ENCODE peak calls at places on chromosomes 3 and 15, in ten cellular contexts. One of them, this sample, is unnamed.

GRCh38 chr15:57545995-57546394 is 45.7 kb upstream of the MYZAP start:
- DNase-seq in upper lobe of left lung: no peak
- DNase-seq in A549: no peak
- DNase-seq in sigmoid colon: no peak
- DNase-seq in HepG2: no peak
- DNase-seq in stomach: no peak
- DNase-seq in suprapubic skin: no peak
- DNase-seq in transverse colon: no peak
- DNase-seq in SK-N-SH: no peak
- DNase-seq in ovary: no peak
- DNase-seq in this sample: no peak

GRCh38 chr3:9590282-9590791 is 36.7 kb upstream of the LHFPL4 start:
- DNase-seq in SK-N-SH: no peak
- DNase-seq in sigmoid colon: no peak
- DNase-seq in ovary: no peak
- DNase-seq in stomach: no peak
- DNase-seq in A549: no peak
- DNase-seq in upper lobe of left lung: no peak
- DNase-seq in suprapubic skin: no peak
- DNase-seq in transverse colon: no peak
- DNase-seq in HepG2: no peak
- DNase-seq in this sample: no peak

GRCh38 chr3:178982138-178982537 is 89.5 kb downstream of the ZMAT3 start:
- DNase-seq in stomach: no peak
- DNase-seq in sigmoid colon: no peak
- DNase-seq in ovary: no peak
- DNase-seq in HepG2: no peak
- DNase-seq in transverse colon: no peak
- DNase-seq in suprapubic skin: no peak
- DNase-seq in A549: no peak
- DNase-seq in upper lobe of left lung: no peak
- DNase-seq in SK-N-SH: no peak
- DNase-seq in this sample: no peak

GRCh38 chr3:5690904-5691532 is 503.5 kb downstream of the EDEM1 start:
- DNase-seq in A549: no peak
- DNase-seq in HepG2: no peak
- DNase-seq in SK-N-SH: no peak
- DNase-seq in transverse colon: no peak
- DNase-seq in ovary: no peak
- DNase-seq in suprapubic skin: no peak
- DNase-seq in upper lobe of left lung: no peak
- DNase-seq in stomach: no peak
- DNase-seq in sigmoid colon: no peak
- DNase-seq in this sample: no peak

GRCh38 chr3:8596706-8597514 is 47.7 kb downstream of the SSUH2 start:
- DNase-seq in SK-N-SH: no peak
- DNase-seq in upper lobe of left lung: no peak
- DNase-seq in HepG2: no peak
- DNase-seq in stomach: no peak
- DNase-seq in suprapubic skin: no peak
- DNase-seq in A549: no peak
- DNase-seq in sigmoid colon: no peak
- DNase-seq in transverse colon: no peak
- DNase-seq in ovary: no peak
- DNase-seq in this sample: no peak

GRCh38 chr3:36175113-36175812 is 205.0 kb upstream of the STAC start:
- DNase-seq in ovary: no peak
- DNase-seq in transverse colon: no peak
- DNase-seq in sigmoid colon: no peak
- DNase-seq in suprapubic skin: no peak
- DNase-seq in upper lobe of left lung: no peak
- DNase-seq in stomach: no peak
- DNase-seq in SK-N-SH: no peak
- DNase-seq in HepG2: no peak
- DNase-seq in A549: no peak
- DNase-seq in this sample: no peak

GRCh38 chr15:97903560-97904195 is 56.8 kb upstream of the ARRDC4 start:
- DNase-seq in upper lobe of left lung: no peak
- DNase-seq in transverse colon: no peak
- DNase-seq in stomach: no peak
- DNase-seq in ovary: no peak
- DNase-seq in suprapubic skin: no peak
- DNase-seq in HepG2: no peak
- DNase-seq in sigmoid colon: no peak
- DNase-seq in A549: no peak
- DNase-seq in SK-N-SH: no peak
- DNase-seq in this sample: no peak

GRCh38 chr3:172557515-172558220 is 34.4 kb upstream of the TNFSF10 start:
- DNase-seq in HepG2: peak; percentile 38
- DNase-seq in upper lobe of left lung: no peak
- DNase-seq in A549: no peak
- DNase-seq in SK-N-SH: no peak
- DNase-seq in sigmoid colon: no peak
- DNase-seq in suprapubic skin: no peak
- DNase-seq in stomach: no peak
- DNase-seq in transverse colon: no peak
- DNase-seq in ovary: no peak
- DNase-seq in this sample: no peak

GRCh38 chr3:47910777-47911440 is 105.3 kb downstream of the MAP4 start:
- DNase-seq in ovary: no peak
- DNase-seq in transverse colon: no peak
- DNase-seq in SK-N-SH: peak; percentile 16
- DNase-seq in sigmoid colon: no peak
- DNase-seq in upper lobe of left lung: no peak
- DNase-seq in HepG2: peak; percentile 14
- DNase-seq in stomach: no peak
- DNase-seq in A549: peak; percentile 15
- DNase-seq in suprapubic skin: no peak
- DNase-seq in this sample: no peak

GRCh38 chr3:108131105-108131794 is 40.4 kb upstream of the CD47 start:
- DNase-seq in ovary: no peak
- DNase-seq in transverse colon: no peak
- DNase-seq in sigmoid colon: no peak
- DNase-seq in stomach: no peak
- DNase-seq in upper lobe of left lung: no peak
- DNase-seq in A549: no peak
- DNase-seq in suprapubic skin: no peak
- DNase-seq in SK-N-SH: no peak
- DNase-seq in HepG2: no peak
- DNase-seq in this sample: no peak

GRCh38 chr15:76553564-76553963 is 217.0 kb downstream of the ISL2 start:
- DNase-seq in stomach: no peak
- DNase-seq in transverse colon: no peak
- DNase-seq in A549: no peak
- DNase-seq in upper lobe of left lung: no peak
- DNase-seq in suprapubic skin: no peak
- DNase-seq in HepG2: no peak
- DNase-seq in sigmoid colon: no peak
- DNase-seq in ovary: no peak
- DNase-seq in SK-N-SH: no peak
- DNase-seq in this sample: no peak

GRCh38 chr3:52671676-52672075 is 14.0 kb downstream of the PBRM1 start:
- DNase-seq in suprapubic skin: no peak
- DNase-seq in HepG2: no peak
- DNase-seq in upper lobe of left lung: no peak
- DNase-seq in SK-N-SH: no peak
- DNase-seq in sigmoid colon: no peak
- DNase-seq in transverse colon: no peak
- DNase-seq in A549: no peak
- DNase-seq in ovary: no peak
- DNase-seq in stomach: no peak
- DNase-seq in this sample: no peak

GRCh38 chr3:10519236-10519635 is 13.8 kb upstream of the ATP2B2 start:
- DNase-seq in SK-N-SH: no peak
- DNase-seq in HepG2: no peak
- DNase-seq in suprapubic skin: peak; percentile 15
- DNase-seq in upper lobe of left lung: no peak
- DNase-seq in ovary: no peak
- DNase-seq in stomach: peak; percentile 8
- DNase-seq in transverse colon: no peak
- DNase-seq in sigmoid colon: peak; percentile 33
- DNase-seq in A549: no peak
- DNase-seq in this sample: no peak

GRCh38 chr3:116064646-116065045 is 380.6 kb downstream of the LSAMP start:
- DNase-seq in A549: no peak
- DNase-seq in transverse colon: no peak
- DNase-seq in upper lobe of left lung: no peak
- DNase-seq in ovary: no peak
- DNase-seq in SK-N-SH: no peak
- DNase-seq in sigmoid colon: no peak
- DNase-seq in stomach: no peak
- DNase-seq in suprapubic skin: no peak
- DNase-seq in HepG2: no peak
- DNase-seq in this sample: no peak

GRCh38 chr3:20055020-20055775 is 15.0 kb downstream of the KAT2B start:
- DNase-seq in upper lobe of left lung: no peak
- DNase-seq in HepG2: no peak
- DNase-seq in suprapubic skin: no peak
- DNase-seq in transverse colon: no peak
- DNase-seq in SK-N-SH: peak; percentile 23
- DNase-seq in ovary: no peak
- DNase-seq in sigmoid colon: no peak
- DNase-seq in stomach: no peak
- DNase-seq in A549: no peak
- DNase-seq in this sample: no peak

GRCh38 chr3:61564405-61565059 is 3.2 kb downstream of the PTPRG start:
- DNase-seq in SK-N-SH: peak; percentile 79
- DNase-seq in upper lobe of left lung: peak; percentile 95
- DNase-seq in ovary: peak; percentile 85
- DNase-seq in sigmoid colon: peak; percentile 92
- DNase-seq in transverse colon: peak; percentile 85
- DNase-seq in suprapubic skin: peak; percentile 81
- DNase-seq in HepG2: no peak
- DNase-seq in A549: no peak
- DNase-seq in stomach: peak; percentile 66
- DNase-seq in this sample: peak; percentile 81

GRCh38 chr3:134347516-134347915 is 26.7 kb downstream of the AMOTL2 start:
- DNase-seq in suprapubic skin: peak; percentile 24
- DNase-seq in SK-N-SH: no peak
- DNase-seq in upper lobe of left lung: no peak
- DNase-seq in HepG2: no peak
- DNase-seq in sigmoid colon: peak; percentile 44
- DNase-seq in stomach: no peak
- DNase-seq in A549: no peak
- DNase-seq in transverse colon: peak; percentile 54
- DNase-seq in ovary: no peak
- DNase-seq in this sample: no peak

GRCh38 chr15:33746203-33746602 is 222.1 kb upstream of the CHRM5 start:
- DNase-seq in transverse colon: peak; percentile 20
- DNase-seq in upper lobe of left lung: no peak
- DNase-seq in A549: no peak
- DNase-seq in SK-N-SH: no peak
- DNase-seq in stomach: no peak
- DNase-seq in suprapubic skin: no peak
- DNase-seq in HepG2: no peak
- DNase-seq in ovary: no peak
- DNase-seq in sigmoid colon: no peak
- DNase-seq in this sample: no peak
- TF ChIP-seq EP300 in transverse colon: no peak
- TF ChIP-seq EP300 in upper lobe of left lung: no peak
- TF ChIP-seq EP300 in A549: no peak
- TF ChIP-seq EP300 in SK-N-SH: no peak
- TF ChIP-seq EP300 in stomach: no peak
- TF ChIP-seq EP300 in suprapubic skin: no peak
- TF ChIP-seq EP300 in HepG2: no peak
- TF ChIP-seq EP300 in ovary: no peak
- TF ChIP-seq EP300 in sigmoid colon: no peak
- TF ChIP-seq EP300 in this sample: no peak

GRCh38 chr15:25170113-25170731 is 215.4 kb downstream of the SNRPN start:
- DNase-seq in upper lobe of left lung: peak; percentile 59
- DNase-seq in SK-N-SH: no peak
- DNase-seq in suprapubic skin: peak; percentile 27
- DNase-seq in A549: no peak
- DNase-seq in transverse colon: no peak
- DNase-seq in sigmoid colon: peak; percentile 38
- DNase-seq in HepG2: no peak
- DNase-seq in ovary: peak; percentile 8
- DNase-seq in stomach: peak; percentile 13
- DNase-seq in this sample: no peak
- H3K9me3 ChIP-seq in upper lobe of left lung: peaks cover 4% of the 10 kb centered on the region
- H3K9me3 ChIP-seq in SK-N-SH: no peaks in the 10 kb centered on the region
- H3K9me3 ChIP-seq in suprapubic skin: peaks cover 37% of the 10 kb centered on the region
- H3K9me3 ChIP-seq in A549: no peaks in the 10 kb centered on the region
- H3K9me3 ChIP-seq in transverse colon: peaks cover 25% of the 10 kb centered on the region
- H3K9me3 ChIP-seq in sigmoid colon: peaks cover 19% of the 10 kb centered on the region
- H3K9me3 ChIP-seq in HepG2: peaks cover 75% of the 10 kb centered on the region
- H3K9me3 ChIP-seq in ovary: peaks cover 4% of the 10 kb centered on the region
- H3K9me3 ChIP-seq in stomach: peaks cover 63% of the 10 kb centered on the region
- H3K9me3 ChIP-seq in this sample: no peaks in the 10 kb centered on the region

GRCh38 chr3:46661776-46662766 is 31.4 kb downstream of the ALS2CL start:
- DNase-seq in stomach: no peak
- DNase-seq in upper lobe of left lung: no peak
- DNase-seq in suprapubic skin: peak; percentile 48
- DNase-seq in HepG2: no peak
- DNase-seq in ovary: no peak
- DNase-seq in transverse colon: peak; percentile 3
- DNase-seq in A549: no peak
- DNase-seq in SK-N-SH: peak; percentile 16
- DNase-seq in sigmoid colon: peak; percentile 39
- DNase-seq in this sample: no peak

GRCh38 chr3:46660543-46661523 is 32.6 kb downstream of the ALS2CL start:
- DNase-seq in ovary: no peak
- DNase-seq in suprapubic skin: peak; percentile 64
- DNase-seq in A549: no peak
- DNase-seq in HepG2: no peak
- DNase-seq in SK-N-SH: peak; percentile 27
- DNase-seq in stomach: peak; percentile 19
- DNase-seq in upper lobe of left lung: no peak
- DNase-seq in sigmoid colon: peak; percentile 54
- DNase-seq in transverse colon: no peak
- DNase-seq in this sample: no peak

GRCh38 chr3:46663611-46664135 is 29.8 kb downstream of the ALS2CL start:
- DNase-seq in upper lobe of left lung: no peak
- DNase-seq in stomach: peak; percentile 23
- DNase-seq in HepG2: no peak
- DNase-seq in transverse colon: peak; percentile 6
- DNase-seq in SK-N-SH: peak; percentile 59
- DNase-seq in A549: no peak
- DNase-seq in sigmoid colon: peak; percentile 49
- DNase-seq in suprapubic skin: peak; percentile 57
- DNase-seq in ovary: peak; percentile 15
- DNase-seq in this sample: no peak

GRCh38 chr3:46664188-46664970 is 29.1 kb downstream of the ALS2CL start:
- DNase-seq in transverse colon: no peak
- DNase-seq in A549: no peak
- DNase-seq in upper lobe of left lung: no peak
- DNase-seq in sigmoid colon: peak; percentile 35
- DNase-seq in ovary: no peak
- DNase-seq in stomach: peak; percentile 20
- DNase-seq in HepG2: no peak
- DNase-seq in SK-N-SH: peak; percentile 4
- DNase-seq in suprapubic skin: no peak
- DNase-seq in this sample: no peak

GRCh38 chr3:46662771-46663551 is 30.5 kb downstream of the ALS2CL start:
- DNase-seq in ovary: peak; percentile 30
- DNase-seq in stomach: peak; percentile 28
- DNase-seq in sigmoid colon: peak; percentile 68
- DNase-seq in suprapubic skin: peak; percentile 70
- DNase-seq in upper lobe of left lung: no peak
- DNase-seq in A549: no peak
- DNase-seq in transverse colon: peak; percentile 18
- DNase-seq in HepG2: no peak
- DNase-seq in SK-N-SH: peak; percentile 27
- DNase-seq in this sample: peak; percentile 60
- TF ChIP-seq EP300 in ovary: no peak
- TF ChIP-seq EP300 in stomach: no peak
- TF ChIP-seq EP300 in sigmoid colon: no peak
- TF ChIP-seq EP300 in suprapubic skin: no peak
- TF ChIP-seq EP300 in upper lobe of left lung: no peak
- TF ChIP-seq EP300 in A549: no peak
- TF ChIP-seq EP300 in transverse colon: no peak
- TF ChIP-seq EP300 in HepG2: no peak
- TF ChIP-seq EP300 in SK-N-SH: no peak
- TF ChIP-seq EP300 in this sample: no peak

GRCh38 chr3:165749241-165749640 is 88.0 kb downstream of the BCHE start:
- DNase-seq in sigmoid colon: no peak
- DNase-seq in A549: no peak
- DNase-seq in HepG2: no peak
- DNase-seq in transverse colon: no peak
- DNase-seq in suprapubic skin: no peak
- DNase-seq in upper lobe of left lung: no peak
- DNase-seq in SK-N-SH: no peak
- DNase-seq in ovary: no peak
- DNase-seq in stomach: no peak
- DNase-seq in this sample: no peak
- H3K9me3 ChIP-seq in sigmoid colon: no peaks in the 10 kb centered on the region
- H3K9me3 ChIP-seq in A549: no peaks in the 10 kb centered on the region
- H3K9me3 ChIP-seq in HepG2: no peaks in the 10 kb centered on the region
- H3K9me3 ChIP-seq in transverse colon: no peaks in the 10 kb centered on the region
- H3K9me3 ChIP-seq in suprapubic skin: no peaks in the 10 kb centered on the region
- H3K9me3 ChIP-seq in upper lobe of left lung: no peaks in the 10 kb centered on the region
- H3K9me3 ChIP-seq in SK-N-SH: no peaks in the 10 kb centered on the region
- H3K9me3 ChIP-seq in ovary: no peaks in the 10 kb centered on the region
- H3K9me3 ChIP-seq in stomach: no peaks in the 10 kb centered on the region
- H3K9me3 ChIP-seq in this sample: no peaks in the 10 kb centered on the region

This sample was measured in tibial nerve.